ENCODE peak calls at places on chromosomes 5 and 9, in six cellular contexts. Q is activated naive CD8-positive, alpha-beta T cell treated with anti-CD3 and anti-CD28 coated beads for 36 hours; H is naive thymus-derived CD4-positive, alpha-beta T cell; L is fibroblast of the conjunctiva; J is M059J; I is RPMI8226. P is an unnamed sample.

GRCh38 chr5:39076757-39077475 is 2.7 kb upstream of the RICTOR start:
- DNase-seq in L (no peak), I (peak; percentile 70), H (no peak), Q (no peak), J (peak; percentile 89), P (peak; percentile 48)

GRCh38 chr9:134496413-134497282 is 145.0 kb upstream of the COL5A1 start:
- DNase-seq in I (no peak), H (no peak), L (no peak), Q (no peak), J (peak; percentile 72), P (no peak)

GRCh38 chr9:69254223-69254622 is 70.8 kb upstream of the ENTREP1 start:
- DNase-seq in I (no peak), L (no peak), H (no peak), J (no peak), Q (no peak), P (no peak)

GRCh38 chr9:129139993-129140396 is 28.8 kb downstream of the PTPA start:
- DNase-seq in Q (peak; percentile 83), H (peak; percentile 66), J (peak; percentile 100), L (peak; percentile 100), I (peak; percentile 86), P (peak; percentile 100)

GRCh38 chr5:142869883-142870282 is 99.7 kb downstream of the ARHGAP26 start:
- DNase-seq in Q (no peak), H (no peak), J (no peak), L (peak; percentile 45), I (peak; percentile 85), P (no peak)

GRCh38 chr5:12023614-12024241 is 119.5 kb upstream of the CTNND2 start:
- DNase-seq in L (peak; percentile 4), I (peak; percentile 29), H (peak; percentile 2), Q (no peak), J (peak; percentile 51), P (peak; percentile 61)

GRCh38 chr5:60842859-60843692 is 993 bp downstream of the ELOVL7 start:
- DNase-seq in L (no peak), Q (no peak), I (peak; percentile 31), J (peak; percentile 41), H (no peak), P (peak; percentile 54)

GRCh38 chr9:3244963-3245653 is 280.7 kb downstream of the RFX3 start:
- DNase-seq in L (no peak), I (no peak), J (no peak), Q (no peak), H (no peak), P (peak; percentile 8)

GRCh38 chr9:130172858-130173461 is 756 bp downstream of the NCS1 start:
- DNase-seq in I (no peak), L (no peak), J (peak; percentile 35), H (no peak), Q (peak; percentile 35), P (peak; percentile 37)

GRCh38 chr5:133936611-133937015 is 31.8 kb downstream of the C5orf15 start:
- DNase-seq in H (no peak), Q (no peak), J (no peak), L (no peak), I (no peak), P (no peak)

GRCh38 chr9:86494644-86495081 is 140.5 kb upstream of the TUT7 start:
- DNase-seq in I (no peak), Q (no peak), J (peak; percentile 10), L (no peak), H (no peak), P (peak; percentile 91)

P was measured in epithelial cell of esophagus.